ENCODE peak calls at places on chromosomes 3 and 15, in five cellular contexts. A is left lung, X is tibial artery, R is IMR-90, U is cardiac muscle cell. E is an unnamed sample.

GRCh38 chr3:24802614-24803013 is 308.0 kb upstream of the THRB start:
- DNase-seq in U (no peak), X (no peak), R (no peak), A (no peak), E (no peak)

GRCh38 chr3:138539352-138539751 is 54.7 kb downstream of the CEP70 start:
- DNase-seq in U (no peak), X (no peak), R (no peak), A (no peak), E (no peak)

GRCh38 chr3:139236336-139236735 is 107.5 kb upstream of the MRPS22 start:
- DNase-seq in U (no peak), X (no peak), A (no peak), R (no peak), E (no peak)

GRCh38 chr15:69467636-69468035 is 15.0 kb downstream of the RPLP1 start:
- DNase-seq in X (no peak), U (no peak), A (peak; percentile 51), R (no peak), E (no peak)

GRCh38 chr15:31156226-31156625 is 54.7 kb upstream of the TRPM1 start:
- DNase-seq in X (no peak), A (no peak), U (no peak), R (no peak), E (no peak)

GRCh38 chr3:24419067-24419791 is 75.4 kb downstream of the THRB start:
- DNase-seq in A (no peak), X (no peak), R (no peak), U (no peak), E (no peak)

GRCh38 chr15:67736810-67737209 is 88.5 kb upstream of the SKOR1 start:
- DNase-seq in R (peak; percentile 37), A (no peak), X (no peak), U (no peak), E (no peak)

GRCh38 chr3:9327578-9327977 is 35.3 kb upstream of the THUMPD3 start:
- DNase-seq in X (no peak), R (no peak), U (no peak), A (no peak), E (no peak)

GRCh38 chr15:92848852-92849598 is 51.1 kb upstream of the CHD2 start:
- DNase-seq in X (no peak), U (no peak), A (no peak), R (peak; percentile 94), E (no peak)

GRCh38 chr3:5002174-5002870 is 23.1 kb downstream of the BHLHE40 start:
- DNase-seq in A (no peak), X (no peak), U (no peak), R (no peak), E (no peak)

GRCh38 chr3:16442730-16443129 is 70.8 kb downstream of the RFTN1 start:
- DNase-seq in U (no peak), R (no peak), X (no peak), A (no peak), E (no peak)

GRCh38 chr3:46655271-46655670 is 38.2 kb downstream of the ALS2CL start:
- DNase-seq in A (no peak), R (no peak), U (no peak), X (no peak), E (no peak)

GRCh38 chr3:8413337-8413926 is 88.2 kb upstream of the LMCD1 start:
- DNase-seq in R (no peak), X (no peak), U (no peak), A (no peak), E (no peak)

GRCh38 chr3:94704467-94704866 is 641.6 kb downstream of the NSUN3 start:
- DNase-seq in A (no peak), X (no peak), R (no peak), U (no peak), E (no peak)

GRCh38 chr15:77870195-77871065 is 207.1 kb downstream of the TBC1D2B start:
- DNase-seq in R (peak; percentile 53), X (peak; percentile 81), U (peak; percentile 76), A (peak; percentile 53), E (peak; percentile 72)

DNA sequence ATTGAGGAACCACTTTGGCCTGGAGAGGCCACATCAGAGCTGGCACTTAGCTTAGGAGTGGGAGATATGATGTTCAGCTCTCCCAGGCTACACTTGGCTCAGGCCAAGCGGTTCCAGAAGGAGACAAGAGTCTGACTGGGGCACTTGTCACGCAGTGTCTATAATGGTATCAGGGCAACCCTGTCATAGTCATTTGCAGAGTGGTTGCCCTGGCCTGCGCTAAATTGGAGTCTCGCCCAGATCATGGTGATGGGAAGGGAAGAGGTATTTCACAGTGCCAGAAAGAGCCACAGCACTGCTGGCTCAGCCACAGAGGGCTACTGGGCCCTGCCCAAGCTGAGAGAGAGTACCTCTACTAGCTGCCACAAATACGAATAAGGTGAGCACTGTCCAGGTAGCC is 186.9 kb upstream of the CRBN start:
- DNase-seq in A (no peak), R (no peak), U (peak; percentile 87), X (no peak), E (no peak)
- H3K27ac ChIP-seq in A (no peak overlapping the region), R (no peak overlapping the region), U (no peak overlapping the region), X (no peak overlapping the region), E (no peak overlapping the region)

GRCh38 chr15:45376967-45377629 is 1.2 kb downstream of the GATM start:
- DNase-seq in A (no peak), X (no peak), U (no peak), R (no peak), E (no peak)
- H3K4me3 ChIP-seq in A (no peak overlapping the region), X (peak overlapping the region; percentile 66), U (peak overlapping the region; percentile 56), R (no peak overlapping the region), E (peak overlapping the region; percentile 46)

GRCh38 chr15:37107754-37108724 is 7.7 kb upstream of the MEIS2 start:
- DNase-seq in X (no peak), U (no peak), R (no peak), A (no peak), E (no peak)

GRCh38 chr15:37107071-37107753 is 6.9 kb upstream of the MEIS2 start:
- DNase-seq in A (no peak), U (no peak), X (no peak), R (no peak), E (no peak)

GRCh38 chr15:37104413-37105392 is 4.4 kb upstream of the MEIS2 start:
- DNase-seq in A (no peak), R (no peak), X (no peak), U (no peak), E (no peak)

GRCh38 chr15:37106490-37107001 is 6.2 kb upstream of the MEIS2 start:
- DNase-seq in R (peak; percentile 24), X (no peak), A (no peak), U (peak; percentile 80), E (peak; percentile 41)

DNA sequence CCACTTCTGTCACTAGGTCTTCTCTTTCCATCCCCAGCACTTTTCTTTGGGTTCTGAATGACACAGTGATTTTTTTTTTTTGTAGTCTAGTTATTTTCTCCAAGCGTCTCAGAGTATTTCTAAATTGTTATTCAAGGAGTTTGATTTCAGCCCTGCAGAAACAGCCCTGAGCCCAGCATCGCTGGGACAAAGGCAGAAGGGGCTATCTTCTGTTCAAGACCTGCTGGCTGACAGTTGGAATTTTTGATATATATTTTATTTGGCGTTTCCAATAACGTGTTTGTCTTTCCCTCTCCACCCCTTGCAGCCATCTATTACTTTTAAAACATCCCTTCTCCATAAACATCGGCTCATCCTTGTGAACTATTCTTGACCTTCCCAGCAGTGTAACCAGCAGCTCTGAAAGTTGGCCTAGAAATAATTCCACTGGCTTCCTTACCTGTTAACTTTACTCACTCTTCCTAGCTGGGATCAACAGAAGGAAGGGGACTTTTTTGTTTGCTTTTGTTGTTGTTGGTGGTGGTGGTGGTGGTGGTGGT is 5.5 kb upstream of the MEIS2 start:
- DNase-seq in U (no peak), A (no peak), R (no peak), X (no peak), E (no peak)
- H3K27me3 ChIP-seq in U (no peaks in the 10 kb centered on the region), A (peaks cover 100% of the 10 kb centered on the region), R (no peaks in the 10 kb centered on the region), X (no peaks in the 10 kb centered on the region), E (peaks cover 24% of the 10 kb centered on the region)

DNA sequence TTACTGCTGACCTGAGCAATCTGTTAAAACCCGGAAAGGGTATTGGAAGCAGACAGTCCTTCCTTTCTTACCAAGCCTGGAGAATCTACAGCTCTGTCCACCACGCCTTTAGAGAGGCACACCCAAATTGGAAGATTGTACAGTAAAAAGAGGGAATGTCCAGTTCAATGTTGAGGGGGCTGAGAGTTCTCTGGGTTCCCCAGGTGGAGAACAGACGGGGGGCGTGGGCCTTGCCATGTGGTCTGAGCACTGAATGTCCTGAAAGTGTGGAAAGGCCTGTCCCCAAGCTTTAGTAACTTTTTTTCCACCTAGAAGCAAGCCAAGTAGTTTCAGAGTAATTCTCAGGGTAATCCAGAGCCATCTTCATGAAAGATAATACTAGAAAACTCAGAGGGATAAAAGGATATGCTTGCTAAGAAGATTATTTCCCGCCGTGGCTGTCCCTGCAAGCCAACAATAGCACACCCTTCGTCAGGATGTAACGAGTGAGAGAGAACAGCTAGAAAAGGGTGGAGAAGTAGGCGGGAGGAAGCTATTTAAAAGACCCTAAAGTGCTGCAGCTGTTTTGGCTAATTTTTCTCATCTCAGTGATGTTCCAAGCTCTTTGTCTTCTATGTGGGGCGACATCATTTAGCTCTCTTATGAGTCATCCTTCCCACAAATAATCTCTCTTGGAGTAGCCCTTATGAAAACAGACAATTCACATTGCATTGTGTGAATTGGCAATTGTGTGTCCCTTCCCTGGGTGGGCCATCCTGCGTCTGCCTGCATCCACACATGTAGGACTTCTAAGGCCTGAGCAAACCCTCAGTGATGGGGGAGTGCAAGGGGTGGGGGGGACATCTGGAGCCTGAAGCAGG is 181.0 kb downstream of the ATG7 start:
- DNase-seq in X (no peak), R (peak; percentile 81), A (no peak), U (no peak), E (no peak)
- H3K27ac ChIP-seq in X (peak overlapping the region; percentile 28), R (peak overlapping the region; percentile 3), A (peak overlapping the region; percentile 31), U (no peak overlapping the region), E (peak overlapping the region; percentile 63)